ENCODE peak calls at places on chromosomes 3 and 15, in six cellular contexts. U is small intestine; H is stimulated activated CD4-positive, alpha-beta T cell treated with anti-CD3 and anti-CD28 coated beads, TNF-alpha, amount 100 ng/mL, for 48 hours; Q is Ammon's horn; O is heart right ventricle; T is SHP77. B is an unnamed sample.

GRCh38 chr15:30827625-30828303 is 76.0 kb upstream of the FAN1 start:
- DNase-seq in T (no peak), Q (no peak), H (no peak), O (no peak), U (no peak), B (no peak)

GRCh38 chr3:135528638-135529037 is 436.9 kb upstream of the PPP2R3A start:
- DNase-seq in U (no peak), H (no peak), T (no peak), O (no peak), Q (no peak), B (no peak)

GRCh38 chr15:25674948-25675347 is 188.2 kb downstream of the ATP10A start:
- DNase-seq in H (no peak), O (peak; percentile 58), Q (peak; percentile 63), U (no peak), T (no peak), B (no peak)

GRCh38 chr3:49607105-49607591 is 52.9 kb downstream of the BSN start:
- DNase-seq in T (no peak), Q (peak; percentile 71), U (peak; percentile 5), O (no peak), H (no peak), B (no peak)

GRCh38 chr3:11195721-11196332 is 41.5 kb downstream of the HRH1 start:
- DNase-seq in Q (peak; percentile 11), T (no peak), H (no peak), U (peak; percentile 17), O (no peak), B (no peak)

GRCh38 chr3:171132873-171133272 is 106.4 kb upstream of the SLC2A2 start:
- DNase-seq in O (no peak), T (no peak), H (no peak), U (no peak), Q (no peak), B (no peak)

GRCh38 chr3:131503328-131503650 is 518 bp upstream of the MRPL3 start:
- DNase-seq in T (no peak), H (no peak), O (no peak), U (no peak), Q (no peak), B (no peak)

GRCh38 chr15:81097893-81098280 is 36.2 kb upstream of the CFAP161 start:
- DNase-seq in T (no peak), U (no peak), O (no peak), Q (no peak), H (no peak), B (no peak)

GRCh38 chr15:26807517-26808427 is 34.9 kb upstream of the GABRB3 start:
- DNase-seq in U (no peak), H (no peak), Q (no peak), O (no peak), T (no peak), B (no peak)

GRCh38 chr15:59993950-59994401 is 10.1 kb upstream of the FOXB1 start:
- DNase-seq in U (no peak), Q (no peak), H (no peak), T (no peak), O (no peak), B (peak; percentile 48)

B was measured in nephron progenitor cell.